ENCODE peak calls at places on chromosomes 11 and 22, in five cellular contexts. W, M, A, U and V are unnamed samples.

GRCh38 chr22:32661296-32661695 is 140.2 kb upstream of the TIMP3 start:
- DNase-seq in A (no peak), U (peak; percentile 18), M (no peak), W (peak; percentile 75), V (no peak)

GRCh38 chr11:64125676-64126075 is 40.2 kb downstream of the MACROD1 start:
- DNase-seq in M (no peak), U (no peak), A (no peak), W (no peak), V (no peak)

GRCh38 chr11:10305964-10306918 is 1.4 kb downstream of the ADM start:
- DNase-seq in W (peak; percentile 76), M (peak; percentile 64), A (no peak), U (peak; percentile 53), V (no peak)

GRCh38 chr11:2587976-2588748 is 111.6 kb downstream of the KCNQ1OT1 start:
- DNase-seq in A (no peak), M (peak; percentile 49), W (peak; percentile 53), U (no peak), V (no peak)

GRCh38 chr11:96012086-96012824 is 88.3 kb upstream of the MTMR2 start:
- DNase-seq in U (peak; percentile 65), A (peak; percentile 39), M (peak; percentile 59), W (no peak), V (peak; percentile 56)

GRCh38 chr11:111081021-111081511 is 164.5 kb upstream of the POU2AF2 start:
- DNase-seq in A (no peak), W (no peak), M (no peak), U (no peak), V (no peak)

GRCh38 chr11:33618956-33619355 is 81.7 kb downstream of the C11orf91 start:
- DNase-seq in A (no peak), M (no peak), W (no peak), U (no peak), V (no peak)

GRCh38 chr11:79412761-79413160 is 28.1 kb downstream of the TENM4 start:
- DNase-seq in M (no peak), W (no peak), U (no peak), A (no peak), V (no peak)

GRCh38 chr22:47067911-47068654 is 305.6 kb downstream of the TBC1D22A start:
- DNase-seq in A (no peak), M (no peak), W (peak; percentile 36), U (no peak), V (no peak)

GRCh38 chr11:75319035-75319877 is 32.2 kb downstream of the ARRB1 start:
- DNase-seq in A (no peak), M (no peak), W (no peak), U (peak; percentile 85), V (no peak)

GRCh38 chr22:19886605-19887250 is 32.1 kb upstream of the GNB1L start:
- DNase-seq in A (no peak), M (no peak), W (peak; percentile 71), U (no peak), V (peak; percentile 36)

GRCh38 chr11:72446929-72447753 is 12.8 kb upstream of the CLPB start:
- DNase-seq in U (no peak), A (peak; percentile 46), W (no peak), M (peak; percentile 72), V (no peak)

GRCh38 chr11:7381937-7382336 is 103.4 kb upstream of the OLFML1 start:
- DNase-seq in A (no peak), W (no peak), M (no peak), U (no peak), V (no peak)
- H3K9me3 ChIP-seq in A (no peaks in the 10 kb centered on the region), W (no peaks in the 10 kb centered on the region), M (no peaks in the 10 kb centered on the region), U (no peaks in the 10 kb centered on the region), V (no peaks in the 10 kb centered on the region)

GRCh38 chr11:71147331-71147730 is 105.0 kb downstream of the SHANK2 start:
- DNase-seq in U (no peak), M (no peak), A (no peak), W (no peak), V (no peak)
- TF ChIP-seq CTCF in U (no peak), M (no peak), A (no peak), W (no peak), V (no peak)

GRCh38 chr22:49295851-49296560 is 531.7 kb downstream of the BRD1 start:
- DNase-seq in U (no peak), M (no peak), A (no peak), W (no peak), V (no peak)
- H3K9me3 ChIP-seq in U (no peaks in the 10 kb centered on the region), M (no peaks in the 10 kb centered on the region), A (no peaks in the 10 kb centered on the region), W (no peaks in the 10 kb centered on the region), V (peaks cover 6% of the 10 kb centered on the region)

GRCh38 chr22:24521791-24522245 is 26.7 kb downstream of the UPB1 start:
- DNase-seq in M (peak; percentile 72), A (peak; percentile 54), U (peak; percentile 57), W (no peak), V (no peak)
- TF ChIP-seq CTCF in M (peak; percentile 63), A (peak; percentile 76), U (peak; percentile 38), W (no peak), V (peak; percentile 48)

DNA sequence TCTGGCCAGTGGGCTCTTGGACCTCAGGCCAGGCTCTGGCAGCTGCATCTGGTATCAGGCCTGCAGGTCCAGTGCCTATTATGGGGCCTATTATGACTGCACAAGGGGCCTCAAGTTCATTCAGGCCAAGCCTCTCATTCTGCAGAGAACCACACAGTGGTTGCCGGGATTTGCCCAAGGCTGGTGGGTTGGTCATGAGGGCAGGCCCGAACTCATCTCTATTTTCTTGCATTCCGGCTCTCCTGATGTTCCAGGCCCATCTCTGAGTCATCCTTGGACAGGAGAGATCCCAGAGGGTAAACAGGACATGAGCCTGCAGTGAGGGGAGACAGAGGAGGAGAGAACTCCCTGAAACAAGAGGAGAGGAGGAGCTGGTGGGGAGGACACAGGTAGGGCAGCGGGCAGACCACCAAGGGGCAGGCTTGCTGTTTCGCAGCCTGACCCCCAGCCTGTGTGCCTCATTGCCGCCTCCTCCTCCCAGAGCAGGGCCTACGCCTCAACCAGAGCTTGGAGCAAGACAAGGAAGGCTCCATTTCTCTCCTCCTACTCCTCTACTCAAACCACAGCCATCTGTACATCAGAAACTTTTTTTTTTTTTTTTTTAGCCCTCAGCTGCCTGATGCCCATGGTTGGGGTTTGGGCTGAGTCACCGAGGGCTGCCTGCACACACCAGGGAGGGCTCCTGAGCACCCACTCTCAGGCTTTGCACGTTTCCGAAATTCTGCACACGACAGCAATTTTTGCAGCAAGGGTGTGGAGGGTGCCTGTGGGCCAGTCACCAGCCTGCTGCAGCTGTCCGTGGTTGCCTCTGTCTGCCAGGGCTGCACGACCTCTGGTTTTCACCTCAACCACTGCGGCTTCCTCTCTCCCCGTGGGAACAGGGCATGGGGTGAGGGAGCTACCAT is 12.7 kb upstream of the TREH start:
- DNase-seq in U (no peak), W (no peak), M (no peak), A (no peak), V (peak; percentile 34)
- H3K9me3 ChIP-seq in U (no peaks in the 10 kb centered on the region), W (no peaks in the 10 kb centered on the region), M (no peaks in the 10 kb centered on the region), A (no peaks in the 10 kb centered on the region), V (no peaks in the 10 kb centered on the region)

DNA sequence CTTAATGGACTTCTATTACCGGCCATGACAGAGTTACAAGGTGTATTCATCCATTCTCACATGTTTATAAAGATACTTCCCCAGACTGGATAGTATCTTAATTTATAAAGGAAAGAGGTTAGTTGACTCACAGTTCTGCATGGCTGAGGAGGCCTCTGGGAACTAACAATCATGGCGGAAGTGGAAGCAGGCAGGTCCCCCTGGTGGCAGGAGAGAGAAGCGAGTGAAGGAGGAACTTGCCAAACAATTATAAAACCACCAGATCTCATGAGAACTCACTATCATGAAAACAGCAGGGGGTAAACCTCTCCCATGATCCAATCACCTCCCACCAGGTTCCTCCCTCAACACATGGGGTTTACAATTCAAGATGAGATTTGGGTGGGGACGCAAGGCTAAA is 170.0 kb upstream of the PDGFD start:
- DNase-seq in A (no peak), M (no peak), U (no peak), W (no peak), V (no peak)
- TF ChIP-seq CTCF in A (peak; percentile 37), M (peak; percentile 55), U (no peak), W (no peak), V (no peak)

GRCh38 chr11:37259734-37260133 is 661.7 kb upstream of the RAG2 start:
- DNase-seq in W (no peak), M (no peak), U (no peak), A (no peak), V (no peak)
- H3K9me3 ChIP-seq in W (no peaks in the 10 kb centered on the region), M (no peaks in the 10 kb centered on the region), U (no peaks in the 10 kb centered on the region), A (no peaks in the 10 kb centered on the region), V (no peaks in the 10 kb centered on the region)

DNA sequence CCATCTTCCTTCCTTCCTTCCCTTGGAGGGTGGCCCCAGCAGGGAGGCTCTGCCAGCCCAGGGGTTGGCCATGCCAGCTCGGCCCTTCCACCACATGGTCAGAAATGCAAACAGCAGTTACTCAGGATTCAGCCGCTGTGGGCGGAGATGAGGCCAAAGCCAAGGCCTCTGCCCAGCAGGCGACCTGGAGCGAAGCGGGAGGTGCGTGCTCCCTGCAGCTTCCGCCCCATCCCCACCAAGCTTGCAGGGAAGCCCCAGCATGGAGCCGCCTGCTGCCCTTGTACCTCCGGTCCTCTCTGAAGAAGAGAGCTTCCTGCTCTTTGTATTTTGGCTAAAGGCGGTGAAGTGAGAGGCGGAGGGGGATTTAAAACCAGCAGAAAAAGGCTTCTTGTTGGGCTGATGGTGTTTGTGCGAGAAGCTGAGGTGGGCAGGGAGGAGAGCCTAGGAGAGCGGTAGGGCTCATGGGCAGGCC is 50.4 kb downstream of the ANO1 start:
- DNase-seq in W (no peak), M (no peak), U (no peak), A (no peak), V (no peak)
- TF ChIP-seq CTCF in W (no peak), M (no peak), U (no peak), A (no peak), V (no peak)

GRCh38 chr11:58866788-58867187 is 22.3 kb upstream of the GLYATL2 start:
- DNase-seq in U (no peak), W (no peak), A (no peak), M (no peak), V (no peak)

GRCh38 chr11:58863697-58864096 is 19.2 kb upstream of the GLYATL2 start:
- DNase-seq in W (no peak), M (no peak), A (no peak), U (no peak), V (no peak)

GRCh38 chr11:58861533-58861932 is 17.0 kb upstream of the GLYATL2 start:
- DNase-seq in A (no peak), U (no peak), M (no peak), W (no peak), V (no peak)

GRCh38 chr11:58867556-58867955 is 23.1 kb upstream of the GLYATL2 start:
- DNase-seq in W (no peak), U (no peak), A (no peak), M (no peak), V (no peak)

GRCh38 chr11:58864335-58864734 is 19.8 kb upstream of the GLYATL2 start:
- DNase-seq in W (no peak), U (no peak), A (no peak), M (no peak), V (no peak)
- H3K9me3 ChIP-seq in W (no peaks in the 10 kb centered on the region), U (no peaks in the 10 kb centered on the region), A (no peaks in the 10 kb centered on the region), M (no peaks in the 10 kb centered on the region), V (no peaks in the 10 kb centered on the region)